ENCODE peak calls at places on chromosomes 1 and 21, in seven cellular contexts. X, F, O, B, C, G and K are unnamed samples.

GRCh38 chr1:76218888-76219588 is 144.5 kb downstream of the ST6GALNAC3 start:
- DNase-seq in X (no peak), F (no peak), O (no peak), B (no peak), C (no peak), G (no peak), K (no peak)

GRCh38 chr1:160748877-160749269 is 9.8 kb downstream of the SLAMF7 start:
- DNase-seq in X (no peak), F (no peak), O (peak), B (no peak), C (no peak), G (no peak), K (no peak)

GRCh38 chr1:210558302-210558701 is 229.6 kb downstream of the HHAT start:
- DNase-seq in X (no peak), F (peak), O (no peak), B (peak), C (peak), G (no peak), K (no peak)

GRCh38 chr1:27940297-27940696 is 5.5 kb downstream of the SMPDL3B start:
- DNase-seq in X (no peak), F (no peak), O (peak), B (peak), C (peak), G (no peak), K (no peak)

GRCh38 chr21:41767606-41768370 is 936 bp upstream of the RIPK4 start:
- DNase-seq in X (no peak), F (no peak), O (no peak), B (no peak), C (no peak), G (peak), K (no peak)

GRCh38 chr1:92410706-92411105 is 76.0 kb downstream of the GFI1 start:
- DNase-seq in X (no peak), F (no peak), O (no peak), B (no peak), C (no peak), G (no peak), K (no peak)

GRCh38 chr1:54417123-54417522 is 10.9 kb upstream of the SSBP3 start:
- DNase-seq in X (no peak), F (no peak), O (no peak), B (no peak), C (no peak), G (no peak), K (no peak)

GRCh38 chr1:46807046-46807972 is 8.5 kb downstream of the CYP4B1 start:
- DNase-seq in X (no peak), F (no peak), O (no peak), B (no peak), C (no peak), G (no peak), K (no peak)

GRCh38 chr1:12654004-12654567 is 10.2 kb downstream of the AADACL4 start:
- DNase-seq in X (no peak), F (no peak), O (no peak), B (no peak), C (no peak), G (no peak), K (no peak)

GRCh38 chr1:9881838-9882249 is 28.2 kb downstream of the CTNNBIP1 start:
- DNase-seq in X (no peak), F (no peak), O (no peak), B (no peak), C (no peak), G (no peak), K (no peak)

GRCh38 chr1:11531314-11531870 is 52.4 kb downstream of the DISP3 start:
- DNase-seq in X (no peak), F (no peak), O (no peak), B (no peak), C (no peak), G (no peak), K (no peak)

GRCh38 chr1:181206513-181206912 is 118.0 kb downstream of the IER5 start:
- DNase-seq in X (no peak), F (no peak), O (no peak), B (no peak), C (no peak), G (no peak), K (no peak)

GRCh38 chr1:211944733-211945500 is 90.4 kb downstream of the INTS7 start:
- DNase-seq in X (no peak), F (no peak), O (peak), B (peak), C (peak), G (no peak), K (no peak)

GRCh38 chr1:94660994-94661393 is 119.4 kb upstream of the F3 start:
- DNase-seq in X (no peak), F (no peak), O (no peak), B (no peak), C (no peak), G (no peak), K (no peak)

GRCh38 chr21:37914211-37914900 is 1.9 kb downstream of the KCNJ6 start:
- DNase-seq in X (no peak), F (no peak), O (no peak), B (peak), C (peak), G (no peak), K (no peak)

GRCh38 chr1:201946224-201946908 is at the start of gene LMOD1:
- DNase-seq in X (peak), F (peak), O (no peak), B (peak), C (peak), G (peak), K (peak)

GRCh38 chr1:4594286-4594991 is 60.0 kb upstream of the AJAP1 start:
- DNase-seq in X (no peak), F (no peak), O (no peak), B (no peak), C (no peak), G (no peak), K (no peak)

GRCh38 chr1:209249785-209250441 is 333.6 kb upstream of the CAMK1G start:
- DNase-seq in X (no peak), F (no peak), O (no peak), B (no peak), C (no peak), G (no peak), K (no peak)

GRCh38 chr1:17874665-17875064 is 119.5 kb downstream of the ACTL8 start:
- DNase-seq in X (no peak), F (no peak), O (no peak), B (no peak), C (no peak), G (no peak), K (no peak)

GRCh38 chr1:192476802-192477298 is 98.7 kb upstream of the RGS1 start:
- DNase-seq in X (no peak), F (no peak), O (no peak), B (peak), C (peak), G (peak), K (no peak)

GRCh38 chr1:110763149-110763548 is 88.4 kb upstream of the KCNA3 start:
- DNase-seq in X (no peak), F (no peak), O (no peak), B (no peak), C (no peak), G (no peak), K (no peak)

GRCh38 chr21:45535341-45536081 is 6.7 kb downstream of the SLC19A1 start:
- DNase-seq in X (peak), F (peak), O (no peak), B (peak), C (no peak), G (peak), K (no peak)

GRCh38 chr1:78673120-78673519 is 23.5 kb downstream of the IFI44 start:
- DNase-seq in X (no peak), F (no peak), O (no peak), B (no peak), C (no peak), G (no peak), K (no peak)

GRCh38 chr1:2224621-2225020 is 3.5 kb upstream of the SKI start:
- DNase-seq in X (no peak), F (peak), O (no peak), B (no peak), C (no peak), G (peak), K (no peak)

GRCh38 chr1:150429805-150430204 is 57.4 kb upstream of the TARS2 start:
- DNase-seq in X (no peak), F (no peak), O (peak), B (no peak), C (no peak), G (no peak), K (no peak)
- TF ChIP-seq CTCF in X (no peak), F (no peak), O (peak), B (no peak), C (no peak), G (no peak), K (no peak)

GRCh38 chr1:16155537-16156410 is at the start of gene EPHA2:
- DNase-seq in X (peak), F (peak), O (peak), B (peak), C (peak), G (peak), K (peak)
- TF ChIP-seq POLR2A in X (peak), F (peak), O (peak), B (peak), C (no peak), G (peak), K (peak)

GRCh38 chr1:198929111-198929604 is 290.3 kb downstream of the PTPRC start:
- DNase-seq in X (no peak), F (no peak), O (no peak), B (no peak), C (no peak), G (no peak), K (no peak)
- H3K4me3 ChIP-seq in X (no peak), F (no peak), O (peak), B (peak), C (no peak), G (no peak), K (no peak)

DNA sequence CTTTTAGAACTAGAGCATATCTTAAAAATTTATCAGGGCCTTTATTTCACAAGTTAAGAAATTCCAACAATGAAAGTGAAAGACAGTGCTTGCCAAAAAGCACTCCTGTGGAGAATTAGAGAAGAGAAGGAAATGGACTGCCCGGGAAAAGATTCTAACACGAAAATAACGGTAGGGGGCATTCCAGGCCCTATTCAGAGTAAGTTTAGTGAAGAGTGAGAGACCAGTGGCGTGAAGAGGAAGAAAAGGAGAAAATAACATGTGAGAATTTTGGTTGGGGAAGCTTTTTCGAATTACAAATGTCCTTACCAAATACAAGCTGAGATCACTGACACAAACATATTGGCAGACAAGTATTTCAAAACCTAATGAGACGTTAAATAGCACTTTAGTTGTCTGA is 38.4 kb upstream of the RBM34 start:
- DNase-seq in X (no peak), F (no peak), O (peak), B (no peak), C (no peak), G (no peak), K (no peak)
- TF ChIP-seq CTCF in X (no peak), F (no peak), O (peak), B (no peak), C (peak), G (no peak), K (no peak)

GRCh38 chr1:186218661-186219352 is 156.2 kb downstream of the TPR start:
- DNase-seq in X (no peak), F (no peak), O (no peak), B (no peak), C (no peak), G (no peak), K (no peak)
- TF ChIP-seq POLR2A in X (no peak), F (no peak), O (no peak), B (no peak), C (no peak), G (no peak), K (no peak)

GRCh38 chr1:237223419-237223818 is 181.4 kb downstream of the RYR2 start:
- DNase-seq in X (no peak), F (no peak), O (no peak), B (no peak), C (no peak), G (no peak), K (no peak)

GRCh38 chr1:237219751-237220150 is 177.8 kb downstream of the RYR2 start:
- DNase-seq in X (no peak), F (no peak), O (no peak), B (no peak), C (no peak), G (no peak), K (no peak)

DNA sequence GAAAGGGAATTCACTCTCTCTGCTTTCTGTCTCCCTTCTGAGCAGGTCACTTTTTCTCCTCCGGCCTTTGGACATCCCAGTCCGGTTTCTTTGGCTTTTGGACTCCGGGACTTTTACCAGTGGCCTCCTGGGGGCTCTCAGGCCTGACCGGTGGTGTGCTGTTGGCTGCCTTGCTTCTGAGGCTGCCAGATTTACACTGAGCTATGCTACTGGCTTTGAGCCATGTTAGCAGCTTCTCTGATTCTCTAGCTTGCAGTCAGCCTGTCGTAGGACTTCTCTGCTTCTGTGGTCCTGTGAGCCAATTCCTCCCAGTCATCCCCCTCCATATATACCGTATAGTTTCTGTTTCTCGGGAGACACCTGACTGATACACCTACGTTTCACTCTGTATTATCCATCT is 178.3 kb downstream of the RYR2 start:
- DNase-seq in X (no peak), F (peak), O (no peak), B (peak), C (no peak), G (no peak), K (no peak)
- H3K4me3 ChIP-seq in X (no peak), F (no peak), O (no peak), B (no peak), C (no peak), G (no peak), K (no peak)

DNA sequence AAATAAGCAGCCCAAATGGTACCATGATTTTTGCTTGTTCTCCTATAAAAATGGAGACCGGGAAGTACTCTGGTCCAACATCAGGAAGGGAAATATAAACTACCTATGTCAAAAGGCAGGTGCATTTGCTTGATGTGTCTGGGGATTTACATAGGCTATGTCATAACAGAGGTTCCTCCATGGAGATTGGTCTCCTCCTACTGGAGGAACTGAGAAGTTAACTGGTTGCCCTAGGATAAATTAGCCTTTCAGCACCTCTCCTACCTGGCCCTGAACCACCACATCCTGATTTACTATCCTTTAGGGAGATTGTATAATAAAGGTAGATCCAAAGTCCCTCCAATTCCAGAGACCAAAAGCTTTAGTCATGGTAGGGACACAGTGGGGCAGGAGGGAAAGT is 1109.3 kb upstream of the B3GALT2 start:
- DNase-seq in X (no peak), F (no peak), O (peak), B (no peak), C (no peak), G (no peak), K (no peak)
- TF ChIP-seq CTCF in X (peak), F (no peak), O (peak), B (peak), C (peak), G (peak), K (no peak)